ENCODE peak calls at places on chromosome 16, in five cellular contexts. One of them, this sample, is unnamed. For H3K9me3, the result is how much of the 10 kb centered on the place peaks cover.

GRCh38 chr16:12362482-12363458 is 386.2 kb downstream of the SNX29 start:
- DNase-seq in Karpas-422: no peak
- DNase-seq in heart left ventricle: peak
- DNase-seq in CD4-positive, alpha-beta memory T cell: no peak
- DNase-seq in hepatocyte: no peak
- DNase-seq in this sample: no peak

GRCh38 chr16:55703003-55704001 is 47.5 kb downstream of the SLC6A2 start:
- DNase-seq in Karpas-422: peak
- DNase-seq in heart left ventricle: no peak
- DNase-seq in CD4-positive, alpha-beta memory T cell: no peak
- DNase-seq in hepatocyte: peak
- DNase-seq in this sample: no peak

GRCh38 chr16:2039286-2040030 is 8.2 kb downstream of the NTHL1 start:
- DNase-seq in Karpas-422: no peak
- DNase-seq in heart left ventricle: peak
- DNase-seq in CD4-positive, alpha-beta memory T cell: no peak
- DNase-seq in hepatocyte: peak
- DNase-seq in this sample: no peak

GRCh38 chr16:567362-568256 is 804 bp downstream of the NHLRC4 start:
- DNase-seq in Karpas-422: no peak
- DNase-seq in heart left ventricle: no peak
- DNase-seq in CD4-positive, alpha-beta memory T cell: no peak
- DNase-seq in hepatocyte: no peak
- DNase-seq in this sample: no peak

GRCh38 chr16:68987734-68988457 is 117.6 kb upstream of the HAS3 start:
- DNase-seq in Karpas-422: peak
- DNase-seq in heart left ventricle: no peak
- DNase-seq in CD4-positive, alpha-beta memory T cell: no peak
- DNase-seq in hepatocyte: no peak
- DNase-seq in this sample: no peak

GRCh38 chr16:81591538-81591870 is 146.9 kb downstream of the CMIP start:
- DNase-seq in Karpas-422: no peak
- DNase-seq in heart left ventricle: no peak
- DNase-seq in CD4-positive, alpha-beta memory T cell: no peak
- DNase-seq in hepatocyte: no peak
- DNase-seq in this sample: no peak

GRCh38 chr16:88195911-88196465 is 186.8 kb upstream of the ZNF469 start:
- DNase-seq in Karpas-422: no peak
- DNase-seq in heart left ventricle: no peak
- DNase-seq in CD4-positive, alpha-beta memory T cell: no peak
- DNase-seq in hepatocyte: no peak
- DNase-seq in this sample: no peak

GRCh38 chr16:14378131-14378551 is 251.9 kb downstream of the PARN start:
- DNase-seq in Karpas-422: no peak
- DNase-seq in heart left ventricle: no peak
- DNase-seq in CD4-positive, alpha-beta memory T cell: no peak
- DNase-seq in hepatocyte: peak
- DNase-seq in this sample: no peak

GRCh38 chr16:74291577-74292208 is 4.9 kb upstream of the PSMD7 start:
- DNase-seq in Karpas-422: no peak
- DNase-seq in heart left ventricle: no peak
- DNase-seq in CD4-positive, alpha-beta memory T cell: no peak
- DNase-seq in hepatocyte: no peak
- DNase-seq in this sample: no peak

GRCh38 chr16:14202697-14203096 is 131.6 kb downstream of the MRTFB start:
- DNase-seq in Karpas-422: no peak
- DNase-seq in heart left ventricle: no peak
- DNase-seq in CD4-positive, alpha-beta memory T cell: no peak
- DNase-seq in hepatocyte: peak
- DNase-seq in this sample: no peak

GRCh38 chr16:24102120-24102740 is 153.9 kb upstream of the CACNG3 start:
- DNase-seq in Karpas-422: no peak
- DNase-seq in heart left ventricle: no peak
- DNase-seq in CD4-positive, alpha-beta memory T cell: no peak
- DNase-seq in hepatocyte: no peak
- DNase-seq in this sample: no peak

GRCh38 chr16:17106243-17106791 is 364.4 kb downstream of the XYLT1 start:
- DNase-seq in Karpas-422: no peak
- DNase-seq in heart left ventricle: no peak
- DNase-seq in CD4-positive, alpha-beta memory T cell: no peak
- DNase-seq in hepatocyte: no peak
- DNase-seq in this sample: no peak

GRCh38 chr16:3149630-3150345 is 15.0 kb downstream of the ZNF213 start:
- DNase-seq in Karpas-422: peak
- DNase-seq in heart left ventricle: peak
- DNase-seq in CD4-positive, alpha-beta memory T cell: peak
- DNase-seq in hepatocyte: peak
- DNase-seq in this sample: no peak

GRCh38 chr16:57172891-57173290 is 12.9 kb downstream of the PSME3IP1 start:
- DNase-seq in Karpas-422: no peak
- DNase-seq in heart left ventricle: no peak
- DNase-seq in CD4-positive, alpha-beta memory T cell: no peak
- DNase-seq in hepatocyte: no peak
- DNase-seq in this sample: no peak

GRCh38 chr16:87169509-87169985 is 147.6 kb downstream of the C16orf95 start:
- DNase-seq in Karpas-422: no peak
- DNase-seq in heart left ventricle: no peak
- DNase-seq in CD4-positive, alpha-beta memory T cell: no peak
- DNase-seq in hepatocyte: peak
- DNase-seq in this sample: no peak

GRCh38 chr16:76816475-76816874 is 374.5 kb upstream of the MON1B start:
- DNase-seq in Karpas-422: peak
- DNase-seq in heart left ventricle: no peak
- DNase-seq in CD4-positive, alpha-beta memory T cell: no peak
- DNase-seq in hepatocyte: no peak
- DNase-seq in this sample: no peak

GRCh38 chr16:58733248-58733670 is 857 bp downstream of the GOT2 start:
- DNase-seq in Karpas-422: peak
- DNase-seq in heart left ventricle: no peak
- DNase-seq in CD4-positive, alpha-beta memory T cell: no peak
- DNase-seq in hepatocyte: no peak
- DNase-seq in this sample: no peak

GRCh38 chr16:71943887-71944286 is 48.6 kb downstream of the IST1 start:
- DNase-seq in Karpas-422: no peak
- DNase-seq in heart left ventricle: no peak
- DNase-seq in CD4-positive, alpha-beta memory T cell: no peak
- DNase-seq in hepatocyte: no peak
- DNase-seq in this sample: no peak

GRCh38 chr16:370980-371728 is 816 bp upstream of the MRPL28 start:
- DNase-seq in Karpas-422: no peak
- DNase-seq in heart left ventricle: no peak
- DNase-seq in CD4-positive, alpha-beta memory T cell: no peak
- DNase-seq in hepatocyte: no peak
- DNase-seq in this sample: no peak

GRCh38 chr16:21302454-21302853 is 24.4 kb upstream of the CRYM start:
- DNase-seq in Karpas-422: peak
- DNase-seq in heart left ventricle: no peak
- DNase-seq in CD4-positive, alpha-beta memory T cell: no peak
- DNase-seq in hepatocyte: peak
- DNase-seq in this sample: no peak

GRCh38 chr16:5018791-5019190 is 14.9 kb downstream of the NAGPA start:
- DNase-seq in Karpas-422: no peak
- DNase-seq in heart left ventricle: no peak
- DNase-seq in CD4-positive, alpha-beta memory T cell: no peak
- DNase-seq in hepatocyte: no peak
- DNase-seq in this sample: no peak

GRCh38 chr16:85151603-85152413 is 39.5 kb upstream of the CIBAR2 start:
- DNase-seq in Karpas-422: no peak
- DNase-seq in heart left ventricle: peak
- DNase-seq in CD4-positive, alpha-beta memory T cell: no peak
- DNase-seq in hepatocyte: peak
- DNase-seq in this sample: no peak

DNA sequence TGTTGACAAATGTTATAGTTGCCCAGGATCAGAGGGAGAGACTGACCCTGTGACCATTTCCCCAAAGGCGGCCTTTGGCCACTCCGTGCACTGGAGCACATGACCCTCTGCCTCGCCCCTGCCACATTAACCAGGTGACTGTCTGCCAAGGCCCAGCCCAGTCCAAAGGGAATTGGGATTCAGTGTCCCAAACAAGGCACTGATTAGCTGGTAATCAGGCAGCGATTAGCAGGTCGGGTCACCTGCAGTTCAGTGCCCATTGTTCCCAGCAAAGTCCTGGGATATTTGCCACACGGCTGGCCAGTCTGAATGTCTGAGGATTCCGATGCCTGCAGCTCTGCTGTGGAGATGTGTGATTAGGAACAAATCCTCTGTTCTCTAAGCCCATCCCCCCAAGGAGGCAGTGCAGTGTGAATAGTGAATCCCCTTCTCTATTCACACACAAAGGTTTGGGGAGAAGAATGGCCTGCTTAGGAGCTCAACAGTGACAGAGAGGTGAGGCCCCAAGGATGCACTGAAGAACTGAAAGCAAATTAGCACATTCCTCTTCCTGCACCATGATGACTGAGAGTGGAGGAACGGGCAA is 123.1 kb upstream of the MAF start:
- DNase-seq in Karpas-422: no peak
- DNase-seq in heart left ventricle: no peak
- DNase-seq in CD4-positive, alpha-beta memory T cell: no peak
- DNase-seq in hepatocyte: peak
- DNase-seq in this sample: no peak
- H3K27ac ChIP-seq in Karpas-422: no peak
- H3K27ac ChIP-seq in heart left ventricle: no peak
- H3K27ac ChIP-seq in CD4-positive, alpha-beta memory T cell: no peak
- H3K27ac ChIP-seq in hepatocyte: peak
- H3K27ac ChIP-seq in this sample: no peak

GRCh38 chr16:59865071-59865671 is 1131.1 kb upstream of the GOT2 start:
- DNase-seq in Karpas-422: no peak
- DNase-seq in heart left ventricle: no peak
- DNase-seq in CD4-positive, alpha-beta memory T cell: no peak
- DNase-seq in hepatocyte: no peak
- DNase-seq in this sample: no peak
- H3K9me3 ChIP-seq in Karpas-422: under half
- H3K9me3 ChIP-seq in heart left ventricle: under half
- H3K9me3 ChIP-seq in CD4-positive, alpha-beta memory T cell: under half
- H3K9me3 ChIP-seq in hepatocyte: under half
- H3K9me3 ChIP-seq in this sample: under half

GRCh38 chr16:67537270-67537635 is 8.6 kb downstream of the RIPOR1 start:
- DNase-seq in Karpas-422: peak
- DNase-seq in heart left ventricle: peak
- DNase-seq in CD4-positive, alpha-beta memory T cell: no peak
- DNase-seq in hepatocyte: peak
- DNase-seq in this sample: no peak
- H3K27ac ChIP-seq in Karpas-422: no peak
- H3K27ac ChIP-seq in heart left ventricle: peak
- H3K27ac ChIP-seq in CD4-positive, alpha-beta memory T cell: peak
- H3K27ac ChIP-seq in hepatocyte: peak
- H3K27ac ChIP-seq in this sample: peak

GRCh38 chr16:79784007-79784406 is 183.5 kb upstream of the MAF start:
- DNase-seq in Karpas-422: no peak
- DNase-seq in heart left ventricle: no peak
- DNase-seq in CD4-positive, alpha-beta memory T cell: no peak
- DNase-seq in hepatocyte: peak
- DNase-seq in this sample: no peak
- H3K9me3 ChIP-seq in Karpas-422: under half
- H3K9me3 ChIP-seq in heart left ventricle: under half
- H3K9me3 ChIP-seq in CD4-positive, alpha-beta memory T cell: under half
- H3K9me3 ChIP-seq in hepatocyte: under half
- H3K9me3 ChIP-seq in this sample: under half

GRCh38 chr16:89285381-89285780 is 67.9 kb downstream of the ZNF778 start:
- DNase-seq in Karpas-422: no peak
- DNase-seq in heart left ventricle: no peak
- DNase-seq in CD4-positive, alpha-beta memory T cell: no peak
- DNase-seq in hepatocyte: no peak
- DNase-seq in this sample: no peak
- H3K27ac ChIP-seq in Karpas-422: no peak
- H3K27ac ChIP-seq in heart left ventricle: no peak
- H3K27ac ChIP-seq in CD4-positive, alpha-beta memory T cell: no peak
- H3K27ac ChIP-seq in hepatocyte: no peak
- H3K27ac ChIP-seq in this sample: no peak

GRCh38 chr16:59988591-59988990 is 1254.5 kb upstream of the GOT2 start:
- DNase-seq in Karpas-422: no peak
- DNase-seq in heart left ventricle: no peak
- DNase-seq in CD4-positive, alpha-beta memory T cell: no peak
- DNase-seq in hepatocyte: no peak
- DNase-seq in this sample: no peak
- H3K9me3 ChIP-seq in Karpas-422: under half
- H3K9me3 ChIP-seq in heart left ventricle: under half
- H3K9me3 ChIP-seq in CD4-positive, alpha-beta memory T cell: under half
- H3K9me3 ChIP-seq in hepatocyte: under half
- H3K9me3 ChIP-seq in this sample: under half

GRCh38 chr16:89392881-89393730 is 97.3 kb downstream of the ANKRD11 start:
- DNase-seq in Karpas-422: no peak
- DNase-seq in heart left ventricle: no peak
- DNase-seq in CD4-positive, alpha-beta memory T cell: no peak
- DNase-seq in hepatocyte: no peak
- DNase-seq in this sample: no peak
- H3K27ac ChIP-seq in Karpas-422: no peak
- H3K27ac ChIP-seq in heart left ventricle: peak
- H3K27ac ChIP-seq in CD4-positive, alpha-beta memory T cell: no peak
- H3K27ac ChIP-seq in hepatocyte: no peak
- H3K27ac ChIP-seq in this sample: peak

DNA sequence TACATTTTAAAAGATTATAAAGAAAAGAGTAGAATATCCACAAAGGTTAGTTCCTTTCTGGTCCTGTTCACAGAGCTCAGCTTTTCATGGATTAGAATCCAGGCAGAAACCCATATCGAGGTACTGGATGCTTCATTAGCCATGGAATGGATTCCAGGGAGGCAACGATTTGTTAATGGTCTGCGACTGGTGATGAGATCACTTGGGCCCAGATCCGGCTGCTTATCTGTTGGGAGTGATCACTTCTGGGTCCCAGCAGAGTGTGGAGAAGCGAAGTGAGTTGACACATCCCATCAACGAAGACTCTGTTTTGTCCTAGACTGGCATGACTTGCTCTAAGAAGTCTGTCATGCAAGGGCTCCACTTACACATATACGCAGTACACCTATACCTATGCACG is 165.8 kb downstream of the MAF start:
- DNase-seq in Karpas-422: no peak
- DNase-seq in heart left ventricle: no peak
- DNase-seq in CD4-positive, alpha-beta memory T cell: no peak
- DNase-seq in hepatocyte: no peak
- DNase-seq in this sample: no peak
- H3K9me3 ChIP-seq in Karpas-422: under half
- H3K9me3 ChIP-seq in heart left ventricle: under half
- H3K9me3 ChIP-seq in CD4-positive, alpha-beta memory T cell: under half
- H3K9me3 ChIP-seq in hepatocyte: under half
- H3K9me3 ChIP-seq in this sample: under half

DNA sequence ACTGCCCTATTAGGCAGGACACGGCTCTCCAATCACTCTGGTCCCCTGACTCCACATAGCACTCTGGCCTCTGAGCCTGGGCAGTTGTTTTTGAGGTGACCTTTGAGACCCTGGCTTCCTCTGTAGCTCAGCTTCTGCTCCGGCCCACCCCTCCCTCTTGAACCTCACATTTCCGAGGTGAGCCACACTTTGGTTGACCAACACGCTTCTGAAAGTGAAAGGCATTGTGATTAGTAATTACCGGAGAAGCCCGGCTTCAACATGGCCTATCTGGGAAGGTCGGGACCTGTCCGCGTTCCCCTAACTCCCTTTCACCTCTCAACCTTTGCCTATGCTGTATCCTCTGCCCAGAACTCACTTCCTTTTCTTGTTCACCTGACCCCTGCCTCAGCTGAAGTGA is 10.3 kb upstream of the ITGAX start:
- DNase-seq in Karpas-422: no peak
- DNase-seq in heart left ventricle: no peak
- DNase-seq in CD4-positive, alpha-beta memory T cell: no peak
- DNase-seq in hepatocyte: no peak
- DNase-seq in this sample: no peak
- H3K27ac ChIP-seq in Karpas-422: no peak
- H3K27ac ChIP-seq in heart left ventricle: no peak
- H3K27ac ChIP-seq in CD4-positive, alpha-beta memory T cell: no peak
- H3K27ac ChIP-seq in hepatocyte: no peak
- H3K27ac ChIP-seq in this sample: no peak

This sample was measured in esophagus squamous epithelium.